ENCODE peak calls at places on chromosome 1, in seven cellular contexts. B is colonic mucosa, E is heart left ventricle, X is tibial artery, T is ascending aorta, V is hepatocyte, O is pancreas. I is an unnamed sample.

GRCh38 chr1:145974721-145975120 is 10.2 kb downstream of the POLR3GL start:
- DNase-seq in E (no peak), V (no peak), O (no peak), B (no peak), X (peak; percentile 60), T (no peak), I (no peak)

GRCh38 chr1:3891329-3891867 is 8.7 kb downstream of the C1orf174 start:
- DNase-seq in O (no peak), V (no peak), B (no peak), X (no peak), T (no peak), E (peak; percentile 54), I (peak; percentile 42)

GRCh38 chr1:233349137-233349536 is 21.6 kb downstream of the MAP3K21 start:
- DNase-seq in X (no peak), T (no peak), B (no peak), O (no peak), E (no peak), V (no peak), I (no peak)

GRCh38 chr1:41790351-41790750 is 128.4 kb downstream of the HIVEP3 start:
- DNase-seq in B (no peak), O (no peak), V (no peak), T (no peak), E (no peak), X (no peak), I (no peak)

GRCh38 chr1:222634180-222635013 is 16.5 kb downstream of the MIA3 start:
- DNase-seq in E (no peak), O (peak; percentile 50), B (peak; percentile 88), T (no peak), V (peak; percentile 90), X (no peak), I (no peak)

GRCh38 chr1:17333081-17333480 is 25.1 kb downstream of the PADI4 start:
- DNase-seq in B (no peak), V (no peak), X (no peak), O (no peak), T (no peak), E (no peak), I (no peak)

GRCh38 chr1:11138952-11139351 is 39.3 kb upstream of the EXOSC10 start:
- DNase-seq in E (no peak), T (no peak), V (no peak), X (no peak), O (no peak), B (no peak), I (no peak)

GRCh38 chr1:55781944-55782482 is 566.8 kb upstream of the USP24 start:
- DNase-seq in T (no peak), X (no peak), V (peak; percentile 67), E (peak; percentile 35), O (no peak), B (peak; percentile 22), I (no peak)

GRCh38 chr1:110616587-110616986 is 10.4 kb upstream of the KCNA2 start:
- DNase-seq in V (no peak), B (no peak), T (no peak), X (no peak), E (no peak), O (no peak), I (no peak)

GRCh38 chr1:152517237-152517811 is 3.0 kb downstream of the CRCT1 start:
- DNase-seq in O (no peak), T (no peak), V (no peak), X (no peak), B (no peak), E (no peak), I (no peak)

GRCh38 chr1:42221952-42222606 is 57.5 kb upstream of the GUCA2A start:
- DNase-seq in X (no peak), T (no peak), B (no peak), E (no peak), V (no peak), O (no peak), I (no peak)

GRCh38 chr1:112791723-112792104 is 76.6 kb upstream of the PPM1J start:
- DNase-seq in O (no peak), T (no peak), X (no peak), E (no peak), B (no peak), V (no peak), I (no peak)

GRCh38 chr1:22259581-22260282 is 116.8 kb upstream of the WNT4 start:
- DNase-seq in B (peak; percentile 83), V (peak; percentile 70), T (no peak), X (no peak), O (no peak), E (no peak), I (peak; percentile 68)

DNA sequence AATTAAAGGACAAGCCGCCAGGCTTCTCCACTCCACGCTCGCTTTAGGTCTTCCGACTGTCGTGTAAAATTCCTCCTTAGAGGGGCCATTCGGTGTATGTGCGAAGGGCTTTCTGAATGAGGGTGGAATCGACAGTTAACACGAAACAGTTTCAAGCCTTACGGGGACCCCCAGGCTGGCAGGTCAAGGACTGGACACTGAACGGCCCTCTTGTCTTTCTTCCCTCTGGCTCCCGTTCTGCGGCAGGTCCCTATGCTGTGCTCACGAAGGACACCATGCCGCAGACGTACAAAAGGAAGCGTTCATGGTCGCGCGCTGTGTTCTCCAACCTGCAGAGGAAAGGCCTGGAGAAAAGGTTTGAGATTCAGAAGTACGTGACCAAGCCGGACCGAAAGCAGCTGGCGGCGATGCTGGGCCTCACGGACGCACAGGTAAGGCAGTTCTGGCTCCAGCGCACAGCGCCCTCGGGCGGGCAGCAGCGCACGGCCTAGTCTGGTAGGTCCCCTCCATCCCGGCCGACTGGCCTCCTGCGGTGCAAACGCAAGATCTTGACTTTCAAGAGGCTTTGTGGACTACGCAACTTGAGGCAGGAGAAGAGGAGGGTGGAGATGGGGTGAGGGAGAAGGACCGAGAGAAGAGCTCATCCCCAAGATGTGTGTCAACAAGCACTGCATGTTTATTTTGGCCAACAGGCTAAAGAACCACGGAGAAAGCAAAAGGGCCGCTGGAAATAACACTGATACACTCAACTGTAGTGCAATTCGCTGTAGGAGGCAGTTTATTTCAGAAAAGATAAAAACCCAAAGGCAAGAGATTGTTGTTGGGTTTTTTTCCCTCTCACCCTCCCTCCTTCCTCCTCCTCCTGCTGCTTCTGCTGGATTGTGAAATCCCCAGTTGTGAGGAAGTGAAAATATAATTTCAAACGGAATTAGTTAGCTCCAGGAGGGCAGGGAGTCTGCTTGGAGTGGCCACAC is 3.0 kb downstream of the HLX start:
- DNase-seq in X (no peak), E (peak; percentile 71), T (no peak), V (no peak), B (no peak), O (no peak), I (no peak)
- H3K4me3 ChIP-seq in X (peak overlapping the region; percentile 88), E (peak overlapping the region; percentile 74), T (peak overlapping the region; percentile 14), V (no peak overlapping the region), B (peak overlapping the region; percentile 19), O (no peak overlapping the region), I (peak overlapping the region; percentile 81)

GRCh38 chr1:19450811-19451564 is 34.4 kb downstream of the CAPZB start:
- DNase-seq in T (no peak), O (no peak), X (no peak), E (no peak), B (no peak), V (peak; percentile 54), I (no peak)

GRCh38 chr1:19455353-19455752 is 30.0 kb downstream of the CAPZB start:
- DNase-seq in T (no peak), X (no peak), O (no peak), E (no peak), B (no peak), V (no peak), I (no peak)

GRCh38 chr1:19452221-19452663 is 33.1 kb downstream of the CAPZB start:
- DNase-seq in O (no peak), B (peak; percentile 52), X (peak; percentile 94), E (no peak), T (peak; percentile 64), V (no peak), I (no peak)

GRCh38 chr1:19454265-19455198 is 30.8 kb downstream of the CAPZB start:
- DNase-seq in B (no peak), T (no peak), V (no peak), O (no peak), E (peak; percentile 74), X (no peak), I (no peak)

DNA sequence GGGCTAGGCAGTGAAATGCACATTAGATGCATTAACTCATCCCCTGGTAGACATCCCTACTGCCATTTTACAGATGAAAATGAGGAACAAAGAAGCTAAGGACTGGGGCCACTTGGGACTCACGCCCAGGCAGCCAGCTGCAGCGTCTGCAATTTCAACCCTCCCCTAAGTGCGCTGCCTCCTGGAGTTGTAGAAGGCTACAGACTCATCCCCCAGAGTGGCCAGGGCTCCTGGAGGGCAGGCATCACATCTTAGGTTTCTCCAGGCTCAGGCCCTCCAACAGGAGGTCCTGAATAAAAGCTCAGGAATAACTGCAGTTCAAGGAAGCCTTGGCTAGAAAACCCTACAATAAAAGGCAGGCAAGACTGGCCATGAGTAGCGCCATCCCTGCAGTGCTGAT is 31.5 kb downstream of the CAPZB start:
- DNase-seq in X (no peak), E (no peak), B (no peak), T (no peak), V (no peak), O (no peak), I (no peak)
- H3K4me1 ChIP-seq in X (peaks cover 92% of the 10 kb centered on the region), E (peaks cover 100% of the 10 kb centered on the region), B (peaks cover 39% of the 10 kb centered on the region), T (peaks cover 49% of the 10 kb centered on the region), V (peaks cover 31% of the 10 kb centered on the region), O (peaks cover 34% of the 10 kb centered on the region), I (peaks cover 100% of the 10 kb centered on the region)

DNA sequence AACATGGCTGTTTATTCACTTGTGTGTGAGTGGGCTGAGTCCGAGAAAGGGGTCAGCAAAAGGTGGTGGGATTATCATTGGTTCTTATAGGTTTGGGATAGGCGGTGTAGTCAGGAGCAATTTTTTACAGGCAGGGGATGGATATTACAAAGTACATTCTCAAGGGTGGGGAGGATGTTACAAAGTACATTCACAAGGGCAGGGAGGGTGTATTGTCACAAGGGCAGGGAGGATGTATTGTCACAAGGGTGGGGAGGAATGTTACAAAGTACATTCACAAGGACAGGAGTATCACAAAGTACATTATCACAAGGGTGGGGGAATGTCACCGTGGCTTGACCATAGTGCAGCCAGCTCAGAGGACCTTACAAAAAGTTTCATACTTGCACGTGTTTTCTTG is 31.1 kb upstream of the ITLN2 start:
- DNase-seq in B (no peak), V (no peak), E (no peak), O (no peak), T (no peak), X (no peak), I (no peak)
- TF ChIP-seq CTCF in B (no peak), V (no peak), E (no peak), O (no peak), T (no peak), X (no peak), I (no peak)

DNA sequence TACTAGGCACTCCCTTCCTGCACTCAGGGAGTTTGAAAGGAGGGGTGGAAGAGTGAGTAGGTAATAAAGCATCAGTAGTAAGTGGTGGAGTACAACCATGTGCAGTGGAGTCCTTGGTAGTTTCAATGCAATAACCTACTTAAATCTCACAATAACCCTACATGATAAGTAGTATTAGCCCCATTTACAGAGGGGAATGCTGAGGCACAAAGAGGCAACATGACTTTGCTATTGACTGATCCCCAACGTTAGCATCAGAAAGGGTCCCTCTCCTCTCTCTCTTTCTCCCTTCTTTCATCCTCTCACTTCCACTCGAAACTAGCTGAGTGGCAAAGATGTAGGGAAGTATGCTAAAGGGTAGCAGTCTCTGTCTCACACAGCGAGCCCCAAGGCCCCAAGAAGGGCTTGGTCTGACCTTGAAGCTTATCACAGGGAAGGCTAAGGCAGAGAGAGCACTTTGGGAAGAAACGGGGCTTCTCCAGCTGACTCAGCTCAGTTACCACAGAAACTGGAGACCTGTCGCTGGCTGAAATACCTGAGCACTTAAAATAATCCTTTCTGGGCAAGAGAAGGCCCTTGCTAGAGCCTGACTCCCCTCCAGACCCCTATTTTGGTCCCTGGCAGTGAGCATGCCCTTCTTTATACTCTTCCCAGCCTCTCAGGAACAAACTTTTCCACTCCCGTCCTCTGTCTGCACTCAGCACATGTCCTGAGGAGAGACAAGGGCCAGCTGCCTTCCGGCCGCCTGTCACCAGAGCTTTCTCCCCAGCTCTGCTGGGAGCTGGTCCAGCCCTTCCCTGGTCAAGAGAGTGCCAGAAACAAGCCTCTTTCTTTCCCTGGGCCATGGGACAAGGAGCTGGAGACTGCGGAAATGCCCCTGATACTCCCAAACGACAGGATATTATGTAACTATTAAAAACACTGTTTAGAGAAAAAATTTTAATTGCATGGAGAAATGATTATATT is 10.7 kb downstream of the LAMB3 start:
- DNase-seq in T (no peak), O (peak; percentile 77), B (peak; percentile 68), E (peak; percentile 90), V (no peak), X (peak; percentile 88), I (peak; percentile 69)
- H3K4me3 ChIP-seq in T (no peak overlapping the region), O (no peak overlapping the region), B (no peak overlapping the region), E (no peak overlapping the region), V (no peak overlapping the region), X (no peak overlapping the region), I (no peak overlapping the region)